ENCODE peak calls at places on chromosomes 16 and 17, in eight cellular contexts. U is tibial artery, J is NCI-H1092, T is NAMALWA, D is ELR, R is A549, B is H54, M is GM12892. P is an unnamed sample.
A peak's percentile ranks its signal among the peaks of the same experiment; 100 is the strongest.

GRCh38 chr16:56793504-56793903 is 63.6 kb downstream of the NUP93 start:
- DNase-seq in B (no peak), J (no peak), R (peak; percentile 52), U (no peak), D (peak; percentile 58), M (no peak), T (peak; percentile 41), P (no peak)

GRCh38 chr17:17994770-17995169 is 22.1 kb downstream of the DRC3 start:
- DNase-seq in R (no peak), B (no peak), T (no peak), J (no peak), U (no peak), M (no peak), D (no peak), P (no peak)

GRCh38 chr16:84084570-84085270 is 32.0 kb downstream of the MBTPS1 start:
- DNase-seq in J (peak; percentile 35), D (peak; percentile 77), T (peak; percentile 86), M (peak; percentile 61), B (peak; percentile 72), U (no peak), R (peak; percentile 79), P (no peak)

GRCh38 chr16:15658149-15658548 is 8.1 kb downstream of the NDE1 start:
- DNase-seq in D (no peak), J (no peak), B (no peak), U (no peak), R (no peak), T (no peak), M (no peak), P (no peak)

GRCh38 chr16:84313921-84314320 is 19.2 kb downstream of the WFDC1 start:
- DNase-seq in U (no peak), M (no peak), J (no peak), T (no peak), D (no peak), R (no peak), B (no peak), P (no peak)

GRCh38 chr17:80957461-80957941 is 34.1 kb upstream of the CHMP6 start:
- DNase-seq in J (no peak), M (no peak), U (peak; percentile 65), T (no peak), B (no peak), D (no peak), R (no peak), P (no peak)

GRCh38 chr17:74181341-74181740 is 22.1 kb upstream of the RPL38 start:
- DNase-seq in D (no peak), B (no peak), M (no peak), U (no peak), T (no peak), R (no peak), J (no peak), P (no peak)

GRCh38 chr17:338442-339192 is 14.0 kb downstream of the RPH3AL start:
- DNase-seq in T (no peak), B (no peak), R (no peak), D (no peak), M (no peak), J (no peak), U (no peak), P (no peak)

GRCh38 chr17:79114455-79115301 is 40.1 kb downstream of the ENGASE start:
- DNase-seq in D (no peak), J (peak; percentile 94), T (no peak), U (no peak), B (no peak), R (no peak), M (no peak), P (no peak)

GRCh38 chr16:76346210-76346609 is 69.0 kb downstream of the CNTNAP4 start:
- DNase-seq in T (no peak), D (no peak), U (no peak), R (no peak), J (no peak), M (no peak), B (no peak), P (no peak)

GRCh38 chr16:15942901-15943690 is 6.3 kb upstream of the ABCC1 start:
- DNase-seq in R (no peak), M (no peak), T (peak; percentile 30), J (no peak), D (no peak), U (no peak), B (no peak), P (no peak)

GRCh38 chr17:64320613-64321553 is 57.8 kb upstream of the TEX2 start:
- DNase-seq in T (peak; percentile 81), R (peak; percentile 89), M (peak; percentile 50), B (peak; percentile 83), D (peak; percentile 89), J (peak; percentile 59), U (peak; percentile 74), P (no peak)

GRCh38 chr17:41654134-41654907 is 29.9 kb upstream of the KRT17 start:
- DNase-seq in M (no peak), U (no peak), R (peak; percentile 79), T (no peak), B (no peak), D (no peak), J (no peak), P (no peak)

GRCh38 chr17:43402078-43402477 is 3.3 kb downstream of the ARL4D start:
- DNase-seq in T (no peak), D (no peak), J (no peak), B (no peak), M (no peak), U (peak; percentile 65), R (no peak), P (no peak)

P was measured in vagina.